ENCODE peak calls at places on chromosomes 11 and 22, in four cellular contexts. D, S, U and I are unnamed samples.

GRCh38 chr11:48001438-48002021 is 21.2 kb downstream of the PTPRJ start:
- DNase-seq in D (no peak), S (no peak), U (no peak), I (no peak)

GRCh38 chr11:119449498-119449897 is 26.5 kb upstream of the THY1 start:
- DNase-seq in S (no peak), D (no peak), U (no peak), I (no peak)

GRCh38 chr11:35418847-35419712 is at the start of gene SLC1A2:
- DNase-seq in S (peak), U (no peak), D (no peak), I (peak)

GRCh38 chr11:35511666-35512065 is 13.8 kb downstream of the PAMR1 start:
- DNase-seq in D (no peak), S (no peak), U (no peak), I (peak)

GRCh38 chr11:78038697-78039313 is 15.7 kb upstream of the KCTD14 start:
- DNase-seq in U (no peak), D (no peak), S (no peak), I (peak)

GRCh38 chr11:45751430-45751829 is 53.5 kb upstream of the SLC35C1 start:
- DNase-seq in D (no peak), U (no peak), S (no peak), I (no peak)

GRCh38 chr22:35064664-35065063 is 1.3 kb upstream of the ISX start:
- DNase-seq in U (no peak), D (no peak), S (no peak), I (no peak)

GRCh38 chr11:16789061-16789415 is 50.6 kb downstream of the C11orf58 start:
- DNase-seq in S (no peak), D (no peak), U (no peak), I (no peak)

GRCh38 chr11:130729678-130730300 is 186.5 kb downstream of the SNX19 start:
- DNase-seq in D (no peak), S (no peak), U (no peak), I (peak)

GRCh38 chr11:19849107-19849789 is 136.6 kb downstream of the NAV2 start:
- DNase-seq in D (no peak), U (no peak), S (no peak), I (no peak)

GRCh38 chr22:43385770-43386641 is 25.8 kb upstream of the MPPED1 start:
- DNase-seq in S (peak), D (peak), U (peak), I (peak)

DNA sequence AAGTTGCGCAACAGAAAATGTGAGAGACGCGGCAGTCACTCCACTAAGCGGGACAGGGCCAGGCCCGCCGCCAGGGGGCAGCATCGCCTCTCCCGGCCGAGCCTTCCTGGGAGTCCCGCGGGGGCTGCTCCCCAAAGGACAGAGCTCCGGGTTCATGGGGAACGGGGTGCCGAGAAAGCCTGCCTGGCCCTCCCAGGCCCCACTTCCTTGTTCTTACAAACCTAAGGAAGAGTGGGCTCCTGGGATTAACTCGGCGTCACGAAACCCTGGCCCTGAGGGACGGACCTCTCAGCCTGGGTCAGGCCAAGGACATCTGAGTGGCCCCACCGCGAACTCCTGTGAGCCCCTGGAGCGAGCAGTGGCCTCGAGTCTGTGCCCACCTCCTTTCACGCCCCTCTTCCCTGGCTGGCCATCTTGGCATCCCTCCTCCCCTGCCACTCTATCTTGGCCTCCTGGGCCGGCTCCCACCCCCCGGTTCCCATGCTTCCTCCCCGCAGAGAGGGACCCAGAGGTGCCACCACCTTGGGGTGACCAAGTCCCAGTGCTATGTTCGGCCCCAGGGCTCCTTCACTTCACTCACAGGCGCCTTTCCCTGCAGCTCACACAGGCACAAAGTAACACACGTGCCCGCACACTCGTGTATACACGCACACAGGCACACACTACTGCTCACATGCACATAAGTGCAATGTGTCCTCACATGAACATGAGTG is 99.9 kb upstream of the FGF3 start:
- DNase-seq in S (peak), D (no peak), U (no peak), I (peak)
- H3K4me3 ChIP-seq in S (no peak), D (no peak), U (peak), I (no peak)

GRCh38 chr11:67732045-67732787 is 57.8 kb upstream of the ALDH3B2 start:
- DNase-seq in S (no peak), U (peak), D (no peak), I (no peak)
- H3K4me3 ChIP-seq in S (no peak), U (peak), D (peak), I (no peak)

DNA sequence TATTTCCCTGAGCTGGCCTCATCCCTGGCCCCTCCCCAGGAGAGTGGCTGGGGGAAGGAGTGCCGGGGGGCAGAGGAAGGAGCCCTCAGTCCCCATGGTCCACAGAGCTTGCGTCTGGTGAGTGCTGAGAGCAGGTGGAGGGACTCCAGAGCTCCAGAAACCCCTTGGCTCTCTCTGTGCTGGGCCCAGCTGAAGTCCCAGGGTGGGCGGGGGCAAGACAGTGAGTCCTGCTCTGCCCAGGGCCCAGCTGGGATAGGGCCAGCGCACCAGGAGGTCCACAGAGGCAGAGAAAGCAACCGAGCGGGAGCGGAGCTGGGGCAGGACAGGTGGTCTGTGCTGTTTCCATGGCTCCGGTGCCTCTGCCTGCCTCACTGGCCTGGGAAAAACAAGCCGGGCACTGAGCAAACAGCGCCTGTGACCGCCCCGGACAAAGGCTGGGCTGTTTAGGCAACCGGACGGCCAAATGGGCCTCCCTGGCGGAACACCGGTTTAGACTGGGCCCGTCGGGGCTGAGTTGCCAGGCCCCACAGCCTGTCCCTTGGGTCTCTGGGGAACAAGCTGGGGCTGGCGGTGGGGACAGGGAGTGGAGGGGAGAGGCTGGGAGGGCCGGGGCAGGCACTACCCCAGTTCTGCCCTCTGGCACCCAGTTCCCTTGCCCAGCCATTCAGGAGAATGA is 34.1 kb upstream of the WNT7B start:
- DNase-seq in S (peak), U (no peak), D (no peak), I (no peak)
- H3K4me3 ChIP-seq in S (no peak), U (no peak), D (no peak), I (no peak)

DNA sequence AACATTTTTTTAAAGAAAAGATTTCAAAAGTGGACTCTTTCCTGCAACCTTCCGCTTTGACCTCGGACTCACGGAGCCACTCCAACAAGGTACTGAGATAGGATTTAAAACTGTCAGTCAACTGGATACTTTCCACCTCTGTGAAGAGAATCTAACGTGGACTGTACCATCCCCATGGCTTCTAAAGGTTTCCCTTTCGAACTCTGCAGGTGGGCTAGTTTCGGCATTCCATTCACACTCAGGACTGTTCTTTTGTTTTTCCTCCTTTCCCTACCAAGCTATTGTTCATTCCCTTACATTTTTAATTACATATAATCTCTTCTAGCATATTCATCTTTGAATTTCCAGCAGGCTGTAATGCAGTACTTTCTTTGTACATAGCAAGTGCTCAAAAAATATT is 88.5 kb upstream of the AKIP1 start:
- DNase-seq in S (no peak), D (no peak), U (no peak), I (no peak)
- H3K4me3 ChIP-seq in S (no peak), D (no peak), U (no peak), I (no peak)

GRCh38 chr22:41910599-41911291 is 4.1 kb downstream of the SHISA8 start:
- DNase-seq in S (no peak), U (no peak), D (peak), I (peak)
- H3K4me3 ChIP-seq in S (peak), U (no peak), D (peak), I (no peak)

GRCh38 chr22:38213319-38214247 is 11.8 kb downstream of the MAFF start:
- DNase-seq in S (no peak), U (no peak), D (no peak), I (no peak)

GRCh38 chr22:38212442-38212841 is 10.6 kb downstream of the MAFF start:
- DNase-seq in D (no peak), S (no peak), U (no peak), I (no peak)

GRCh38 chr22:38211556-38211955 is 9.8 kb downstream of the MAFF start:
- DNase-seq in S (no peak), U (no peak), D (no peak), I (no peak)

GRCh38 chr22:38215156-38216038 is 13.6 kb downstream of the MAFF start:
- DNase-seq in S (no peak), U (no peak), D (no peak), I (no peak)

GRCh38 chr22:38214248-38215056 is 12.7 kb downstream of the MAFF start:
- DNase-seq in D (peak), U (no peak), S (peak), I (peak)
- H3K4me3 ChIP-seq in D (peak), U (no peak), S (no peak), I (peak)

DNA sequence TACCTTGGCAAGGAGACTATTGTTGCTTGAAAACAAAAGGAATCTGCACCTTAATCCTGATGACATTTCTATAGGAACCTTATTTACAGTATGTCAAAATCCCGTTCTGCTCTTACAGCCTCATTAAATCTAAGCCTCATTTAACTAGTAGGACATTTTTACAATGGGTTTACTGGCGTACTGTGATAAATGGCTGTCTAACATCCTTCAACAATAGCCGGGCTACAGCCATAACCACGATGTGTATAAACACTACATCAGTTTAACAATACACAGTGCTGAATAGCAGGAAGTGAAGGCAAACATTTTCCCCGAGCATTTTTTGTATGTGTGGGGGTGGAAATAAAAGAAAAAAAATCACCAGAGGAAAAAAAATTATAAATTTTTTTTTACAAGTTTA is 131.2 kb downstream of the ARL14EP start:
- DNase-seq in S (no peak), U (no peak), D (no peak), I (no peak)
- H3K4me3 ChIP-seq in S (no peak), U (no peak), D (no peak), I (no peak)